ENCODE peak calls at places on chromosomes 2 and 18, in nine cellular contexts. One of them, this sample, is unnamed. For H3K27me3, the result is how much of the 10 kb centered on the place peaks cover.

GRCh38 chr2:29528891-29529520 is 392.4 kb downstream of the ALK start:
- DNase-seq in GM23248: peak
- DNase-seq in cardiac muscle cell: peak
- DNase-seq in fibroblast of lung: peak
- DNase-seq in AG04450: peak
- DNase-seq in BE2C: peak
- DNase-seq in aorta: peak
- DNase-seq in suprapubic skin: no peak
- DNase-seq in Karpas-422: no peak
- DNase-seq in this sample: no peak

GRCh38 chr2:196798980-196799379 is 503 bp downstream of the GTF3C3 start:
- DNase-seq in AG04450: no peak
- DNase-seq in fibroblast of lung: peak
- DNase-seq in cardiac muscle cell: no peak
- DNase-seq in GM23248: peak
- DNase-seq in Karpas-422: peak
- DNase-seq in BE2C: no peak
- DNase-seq in suprapubic skin: no peak
- DNase-seq in aorta: no peak
- DNase-seq in this sample: no peak

GRCh38 chr2:159873136-159873728 is 75.2 kb upstream of the CD302 start:
- DNase-seq in GM23248: no peak
- DNase-seq in cardiac muscle cell: no peak
- DNase-seq in suprapubic skin: no peak
- DNase-seq in BE2C: no peak
- DNase-seq in fibroblast of lung: no peak
- DNase-seq in AG04450: no peak
- DNase-seq in Karpas-422: no peak
- DNase-seq in aorta: peak
- DNase-seq in this sample: no peak

GRCh38 chr18:25786778-25787177 is 303.6 kb downstream of the SS18 start:
- DNase-seq in BE2C: no peak
- DNase-seq in cardiac muscle cell: no peak
- DNase-seq in AG04450: peak
- DNase-seq in Karpas-422: no peak
- DNase-seq in aorta: no peak
- DNase-seq in fibroblast of lung: peak
- DNase-seq in suprapubic skin: no peak
- DNase-seq in GM23248: peak
- DNase-seq in this sample: no peak

GRCh38 chr18:79507546-79508480 is 112.1 kb downstream of the NFATC1 start:
- DNase-seq in GM23248: peak
- DNase-seq in fibroblast of lung: peak
- DNase-seq in cardiac muscle cell: no peak
- DNase-seq in BE2C: no peak
- DNase-seq in Karpas-422: no peak
- DNase-seq in suprapubic skin: peak
- DNase-seq in aorta: peak
- DNase-seq in AG04450: no peak
- DNase-seq in this sample: no peak

GRCh38 chr18:23380001-23380550 is 73.0 kb upstream of the RIOK3 start:
- DNase-seq in Karpas-422: no peak
- DNase-seq in aorta: no peak
- DNase-seq in fibroblast of lung: peak
- DNase-seq in suprapubic skin: no peak
- DNase-seq in BE2C: no peak
- DNase-seq in GM23248: no peak
- DNase-seq in cardiac muscle cell: no peak
- DNase-seq in AG04450: no peak
- DNase-seq in this sample: no peak

GRCh38 chr2:174635747-174636399 is 38.3 kb upstream of the WIPF1 start:
- DNase-seq in suprapubic skin: no peak
- DNase-seq in aorta: no peak
- DNase-seq in Karpas-422: no peak
- DNase-seq in BE2C: no peak
- DNase-seq in AG04450: no peak
- DNase-seq in fibroblast of lung: peak
- DNase-seq in GM23248: peak
- DNase-seq in cardiac muscle cell: no peak
- DNase-seq in this sample: no peak

GRCh38 chr18:48312066-48312465 is 97.1 kb downstream of the ZBTB7C start:
- DNase-seq in Karpas-422: no peak
- DNase-seq in suprapubic skin: no peak
- DNase-seq in BE2C: no peak
- DNase-seq in cardiac muscle cell: no peak
- DNase-seq in GM23248: no peak
- DNase-seq in AG04450: no peak
- DNase-seq in aorta: no peak
- DNase-seq in fibroblast of lung: no peak
- DNase-seq in this sample: no peak

GRCh38 chr2:3034856-3035255 is 342.8 kb downstream of the EIPR1 start:
- DNase-seq in aorta: no peak
- DNase-seq in GM23248: no peak
- DNase-seq in suprapubic skin: no peak
- DNase-seq in BE2C: no peak
- DNase-seq in Karpas-422: no peak
- DNase-seq in fibroblast of lung: no peak
- DNase-seq in cardiac muscle cell: no peak
- DNase-seq in AG04450: no peak
- DNase-seq in this sample: no peak

GRCh38 chr18:14179306-14179705 is 47.1 kb upstream of the ZNF519 start:
- DNase-seq in cardiac muscle cell: no peak
- DNase-seq in AG04450: no peak
- DNase-seq in aorta: no peak
- DNase-seq in GM23248: peak
- DNase-seq in fibroblast of lung: no peak
- DNase-seq in Karpas-422: no peak
- DNase-seq in suprapubic skin: no peak
- DNase-seq in BE2C: no peak
- DNase-seq in this sample: no peak

GRCh38 chr2:32274289-32274688 is 3.4 kb upstream of the YIPF4 start:
- DNase-seq in BE2C: no peak
- DNase-seq in fibroblast of lung: no peak
- DNase-seq in cardiac muscle cell: no peak
- DNase-seq in aorta: no peak
- DNase-seq in AG04450: no peak
- DNase-seq in suprapubic skin: no peak
- DNase-seq in Karpas-422: no peak
- DNase-seq in GM23248: no peak
- DNase-seq in this sample: no peak

GRCh38 chr18:47490882-47491281 is 239.4 kb upstream of the SKOR2 start:
- DNase-seq in BE2C: no peak
- DNase-seq in fibroblast of lung: no peak
- DNase-seq in aorta: no peak
- DNase-seq in AG04450: no peak
- DNase-seq in suprapubic skin: no peak
- DNase-seq in GM23248: no peak
- DNase-seq in Karpas-422: no peak
- DNase-seq in cardiac muscle cell: no peak
- DNase-seq in this sample: no peak

GRCh38 chr2:32925976-32926707 is 20.6 kb upstream of the LTBP1 start:
- DNase-seq in BE2C: no peak
- DNase-seq in suprapubic skin: no peak
- DNase-seq in AG04450: no peak
- DNase-seq in GM23248: no peak
- DNase-seq in aorta: no peak
- DNase-seq in Karpas-422: no peak
- DNase-seq in cardiac muscle cell: no peak
- DNase-seq in fibroblast of lung: no peak
- DNase-seq in this sample: no peak

GRCh38 chr2:26735096-26735495 is 29.0 kb upstream of the SLC35F6 start:
- DNase-seq in Karpas-422: no peak
- DNase-seq in cardiac muscle cell: no peak
- DNase-seq in GM23248: peak
- DNase-seq in aorta: no peak
- DNase-seq in BE2C: no peak
- DNase-seq in fibroblast of lung: peak
- DNase-seq in AG04450: peak
- DNase-seq in suprapubic skin: no peak
- DNase-seq in this sample: no peak

GRCh38 chr18:37537868-37538525 is 27.6 kb downstream of the CELF4 start:
- DNase-seq in cardiac muscle cell: peak
- DNase-seq in fibroblast of lung: peak
- DNase-seq in BE2C: peak
- DNase-seq in GM23248: peak
- DNase-seq in aorta: peak
- DNase-seq in AG04450: peak
- DNase-seq in Karpas-422: peak
- DNase-seq in suprapubic skin: peak
- DNase-seq in this sample: no peak

GRCh38 chr2:19474128-19474527 is 115.7 kb upstream of the OSR1 start:
- DNase-seq in suprapubic skin: peak
- DNase-seq in aorta: no peak
- DNase-seq in AG04450: no peak
- DNase-seq in BE2C: no peak
- DNase-seq in Karpas-422: no peak
- DNase-seq in cardiac muscle cell: no peak
- DNase-seq in fibroblast of lung: peak
- DNase-seq in GM23248: peak
- DNase-seq in this sample: no peak

GRCh38 chr2:196399736-196400691 is 228.6 kb upstream of the STK17B start:
- DNase-seq in aorta: no peak
- DNase-seq in BE2C: no peak
- DNase-seq in fibroblast of lung: peak
- DNase-seq in suprapubic skin: no peak
- DNase-seq in GM23248: peak
- DNase-seq in Karpas-422: no peak
- DNase-seq in cardiac muscle cell: no peak
- DNase-seq in AG04450: peak
- DNase-seq in this sample: no peak

GRCh38 chr2:240250985-240251847 is 110.8 kb upstream of the OTOS start:
- DNase-seq in AG04450: peak
- DNase-seq in aorta: peak
- DNase-seq in GM23248: peak
- DNase-seq in Karpas-422: no peak
- DNase-seq in BE2C: peak
- DNase-seq in fibroblast of lung: peak
- DNase-seq in cardiac muscle cell: no peak
- DNase-seq in suprapubic skin: peak
- DNase-seq in this sample: peak
- H3K4me3 ChIP-seq in AG04450: peak
- H3K4me3 ChIP-seq in aorta: no peak
- H3K4me3 ChIP-seq in GM23248: no peak
- H3K4me3 ChIP-seq in Karpas-422: no peak
- H3K4me3 ChIP-seq in BE2C: peak
- H3K4me3 ChIP-seq in fibroblast of lung: no peak
- H3K4me3 ChIP-seq in cardiac muscle cell: no peak
- H3K4me3 ChIP-seq in suprapubic skin: no peak
- H3K4me3 ChIP-seq in this sample: peak

GRCh38 chr2:161426416-161426787 is 10.3 kb downstream of the TBR1 start:
- DNase-seq in fibroblast of lung: no peak
- DNase-seq in Karpas-422: no peak
- DNase-seq in BE2C: no peak
- DNase-seq in GM23248: no peak
- DNase-seq in aorta: no peak
- DNase-seq in cardiac muscle cell: no peak
- DNase-seq in AG04450: no peak
- DNase-seq in suprapubic skin: no peak
- DNase-seq in this sample: no peak
- H3K27me3 ChIP-seq in fibroblast of lung: half or more
- H3K27me3 ChIP-seq in Karpas-422: under half
- H3K27me3 ChIP-seq in BE2C: half or more
- H3K27me3 ChIP-seq in GM23248: half or more
- H3K27me3 ChIP-seq in aorta: under half
- H3K27me3 ChIP-seq in cardiac muscle cell: half or more
- H3K27me3 ChIP-seq in AG04450: half or more
- H3K27me3 ChIP-seq in suprapubic skin: half or more
- H3K27me3 ChIP-seq in this sample: under half

DNA sequence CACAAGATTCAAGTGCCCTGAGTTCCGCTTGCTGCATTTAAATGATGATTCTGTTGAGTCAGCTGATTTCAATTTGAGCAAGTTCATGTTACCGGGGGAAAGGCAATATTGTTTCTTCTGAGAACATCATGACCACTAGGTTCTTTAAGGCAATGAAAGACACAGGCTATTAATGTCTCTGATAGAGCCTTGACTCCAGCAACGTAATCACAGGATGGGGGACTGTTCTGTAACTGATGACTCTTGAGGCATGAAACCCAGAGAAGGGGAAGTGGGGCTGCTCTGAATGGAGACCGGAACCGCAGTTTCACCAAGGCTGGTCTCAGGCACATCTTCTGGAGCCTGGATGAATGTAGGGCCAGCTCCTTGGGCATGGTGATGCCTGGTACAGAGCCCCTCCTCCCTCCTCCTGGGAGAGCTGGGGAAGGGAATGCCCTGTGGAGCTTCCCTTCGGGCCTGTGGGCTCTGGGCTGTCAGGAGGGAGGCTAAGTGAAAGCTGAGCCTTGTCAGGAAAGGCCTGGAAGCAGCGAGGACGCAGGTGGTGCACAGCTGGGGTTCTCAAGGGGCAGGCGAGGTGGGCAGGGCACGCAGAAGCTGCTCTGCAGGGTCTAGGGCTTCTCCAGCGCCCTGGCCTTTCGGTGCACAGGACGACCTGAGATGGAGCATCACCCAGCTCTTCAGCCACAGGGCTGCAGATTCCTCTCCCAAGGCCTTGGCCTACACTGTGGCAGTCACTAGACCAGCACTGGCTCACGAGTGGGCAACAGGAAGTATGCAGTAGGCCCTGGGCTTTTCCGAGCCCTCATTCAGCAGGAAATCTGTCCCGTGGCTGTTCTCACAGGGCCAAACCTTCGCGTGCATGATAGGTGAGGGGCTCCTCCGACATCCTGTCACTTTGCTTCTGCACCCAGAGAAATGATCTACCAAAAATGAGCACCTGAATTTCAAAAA is 36.6 kb upstream of the PRLH start:
- DNase-seq in aorta: no peak
- DNase-seq in fibroblast of lung: no peak
- DNase-seq in cardiac muscle cell: no peak
- DNase-seq in AG04450: no peak
- DNase-seq in BE2C: no peak
- DNase-seq in Karpas-422: peak
- DNase-seq in GM23248: no peak
- DNase-seq in suprapubic skin: no peak
- DNase-seq in this sample: no peak
- H3K4me3 ChIP-seq in aorta: no peak
- H3K4me3 ChIP-seq in fibroblast of lung: no peak
- H3K4me3 ChIP-seq in cardiac muscle cell: no peak
- H3K4me3 ChIP-seq in AG04450: no peak
- H3K4me3 ChIP-seq in BE2C: no peak
- H3K4me3 ChIP-seq in Karpas-422: no peak
- H3K4me3 ChIP-seq in GM23248: no peak
- H3K4me3 ChIP-seq in suprapubic skin: no peak
- H3K4me3 ChIP-seq in this sample: no peak

GRCh38 chr2:216693414-216694100 is 1.8 kb downstream of the IGFBP5 start:
- DNase-seq in aorta: no peak
- DNase-seq in fibroblast of lung: no peak
- DNase-seq in AG04450: no peak
- DNase-seq in GM23248: no peak
- DNase-seq in BE2C: no peak
- DNase-seq in Karpas-422: no peak
- DNase-seq in cardiac muscle cell: no peak
- DNase-seq in suprapubic skin: no peak
- DNase-seq in this sample: no peak
- H3K27me3 ChIP-seq in aorta: under half
- H3K27me3 ChIP-seq in fibroblast of lung: under half
- H3K27me3 ChIP-seq in AG04450: under half
- H3K27me3 ChIP-seq in GM23248: under half
- H3K27me3 ChIP-seq in BE2C: under half
- H3K27me3 ChIP-seq in Karpas-422: under half
- H3K27me3 ChIP-seq in cardiac muscle cell: under half
- H3K27me3 ChIP-seq in suprapubic skin: under half
- H3K27me3 ChIP-seq in this sample: under half